ENCODE peak calls at places on chromosome 1, in ten cellular contexts. G is mammary epithelial cell, E is heart left ventricle, T is Peyer's patch, R is DND-41, D is IMR-90, U is lower lobe of right lung, H is hepatocyte, A is right lobe of liver, B is sigmoid colon. J is an unnamed sample.
A peak's percentile ranks its signal among the peaks of the same experiment; 100 is the strongest.

GRCh38 chr1:3121401-3122215 is 52.6 kb downstream of the PRDM16 start:
- DNase-seq in G (no peak), E (no peak), T (no peak), R (no peak), D (no peak), U (no peak), H (no peak), A (no peak), B (no peak), J (no peak)

GRCh38 chr1:22075718-22076117 is 23.2 kb downstream of the CDC42 start:
- DNase-seq in G (no peak), E (no peak), T (no peak), R (no peak), D (no peak), U (no peak), H (no peak), A (no peak), B (no peak), J (no peak)

GRCh38 chr1:212162635-212163034 is 122.6 kb upstream of the PPP2R5A start:
- DNase-seq in G (peak; percentile 73), E (peak; percentile 69), T (no peak), R (peak; percentile 69), D (peak; percentile 80), U (no peak), H (no peak), A (peak; percentile 65), B (peak; percentile 77), J (no peak)

GRCh38 chr1:231584117-231584516 is 42.5 kb upstream of the DISC1 start:
- DNase-seq in G (peak; percentile 71), E (no peak), T (no peak), R (no peak), D (peak; percentile 82), U (no peak), H (peak; percentile 57), A (no peak), B (no peak), J (no peak)

GRCh38 chr1:71881611-71882010 is 400.7 kb downstream of the NEGR1 start:
- DNase-seq in G (no peak), E (no peak), T (no peak), R (no peak), D (peak; percentile 44), U (no peak), H (no peak), A (no peak), B (no peak), J (no peak)

GRCh38 chr1:152941037-152941700 is 5.8 kb upstream of the SPRR5 start:
- DNase-seq in G (peak; percentile 90), E (no peak), T (no peak), R (no peak), D (no peak), U (no peak), H (no peak), A (no peak), B (no peak), J (no peak)

GRCh38 chr1:97500696-97501297 is 420.0 kb downstream of the DPYD start:
- DNase-seq in G (no peak), E (no peak), T (no peak), R (no peak), D (no peak), U (no peak), H (no peak), A (no peak), B (no peak), J (no peak)

GRCh38 chr1:217089239-217090014 is 366.2 kb upstream of the ESRRG start:
- DNase-seq in G (peak; percentile 43), E (peak; percentile 65), T (no peak), R (no peak), D (peak; percentile 61), U (no peak), H (peak; percentile 66), A (peak; percentile 49), B (no peak), J (peak; percentile 46)

DNA sequence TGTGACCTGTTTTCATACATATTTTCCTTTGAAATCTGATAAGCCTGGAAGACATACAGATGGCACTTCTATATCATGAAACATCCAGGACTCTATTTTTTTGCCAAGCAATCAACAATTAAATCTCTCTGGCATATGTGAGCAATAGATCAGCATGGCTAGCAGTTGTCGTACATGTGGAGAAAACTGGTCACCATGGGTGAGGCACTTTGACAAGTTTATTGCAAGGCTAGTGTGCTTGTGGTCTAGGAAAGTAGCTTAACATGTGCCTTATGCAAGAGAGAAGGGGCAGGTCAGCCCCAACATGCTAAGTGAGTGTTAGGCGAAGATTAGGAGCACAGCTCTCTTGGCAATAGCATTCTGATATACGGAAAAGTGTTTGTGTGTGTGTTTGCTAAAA is 14.3 kb downstream of the PRRX1 start:
- DNase-seq in G (no peak), E (no peak), T (no peak), R (no peak), D (peak; percentile 49), U (no peak), H (no peak), A (no peak), B (no peak), J (no peak)
- H3K4me3 ChIP-seq in G (no peak overlapping the region), E (no peak overlapping the region), T (no peak overlapping the region), R (no peak overlapping the region), D (no peak overlapping the region), U (no peak overlapping the region), H (no peak overlapping the region), A (no peak overlapping the region), B (no peak overlapping the region), J (no peak overlapping the region)

GRCh38 chr1:179881642-179882252 is 338 bp upstream of the TOR1AIP1 start:
- DNase-seq in G (no peak), E (no peak), T (peak; percentile 60), R (no peak), D (peak; percentile 92), U (no peak), H (peak; percentile 92), A (peak; percentile 87), B (peak; percentile 97), J (peak; percentile 83)

GRCh38 chr1:179882253-179883039 is at the start of gene TOR1AIP1:
- DNase-seq in G (peak; percentile 97), E (peak; percentile 99), T (peak; percentile 94), R (peak; percentile 98), D (peak; percentile 97), U (peak; percentile 98), H (peak; percentile 99), A (peak; percentile 96), B (peak; percentile 99), J (peak; percentile 94)

GRCh38 chr1:179883040-179883501 is 986 bp downstream of the TOR1AIP1 start:
- DNase-seq in G (no peak), E (no peak), T (peak; percentile 59), R (peak; percentile 63), D (no peak), U (no peak), H (no peak), A (no peak), B (no peak), J (no peak)

GRCh38 chr1:179877586-179878265 is at the start of gene TOR1AIP2:
- DNase-seq in G (peak; percentile 79), E (peak; percentile 93), T (peak; percentile 91), R (peak; percentile 87), D (peak; percentile 75), U (peak; percentile 95), H (peak; percentile 94), A (peak; percentile 94), B (peak; percentile 95), J (peak; percentile 92)

GRCh38 chr1:179879797-179880196 is 2.2 kb upstream of the TOR1AIP2 start:
- DNase-seq in G (no peak), E (no peak), T (no peak), R (no peak), D (no peak), U (no peak), H (no peak), A (no peak), B (no peak), J (no peak)
- H3K4me1 ChIP-seq in G (peaks cover 12% of the 10 kb centered on the region), E (peaks cover 51% of the 10 kb centered on the region), T (peaks cover 7% of the 10 kb centered on the region), R (peaks cover 58% of the 10 kb centered on the region), D (no peaks in the 10 kb centered on the region), U (peaks cover 35% of the 10 kb centered on the region), H (peaks cover 27% of the 10 kb centered on the region), A (peaks cover 19% of the 10 kb centered on the region), B (peaks cover 55% of the 10 kb centered on the region), J (peaks cover 40% of the 10 kb centered on the region)

GRCh38 chr1:160168016-160168415 is 16.6 kb downstream of the ATP1A4 start:
- DNase-seq in G (no peak), E (no peak), T (no peak), R (no peak), D (no peak), U (no peak), H (no peak), A (no peak), B (no peak), J (no peak)

GRCh38 chr1:160167056-160167455 is 15.7 kb downstream of the ATP1A4 start:
- DNase-seq in G (no peak), E (no peak), T (no peak), R (no peak), D (no peak), U (no peak), H (no peak), A (no peak), B (no peak), J (no peak)

GRCh38 chr1:160166459-160166858 is 15.1 kb downstream of the ATP1A4 start:
- DNase-seq in G (no peak), E (no peak), T (no peak), R (no peak), D (no peak), U (peak; percentile 63), H (no peak), A (no peak), B (no peak), J (no peak)

GRCh38 chr1:160168609-160169369 is 17.4 kb downstream of the ATP1A4 start:
- DNase-seq in G (no peak), E (no peak), T (no peak), R (no peak), D (no peak), U (no peak), H (no peak), A (no peak), B (no peak), J (no peak)

GRCh38 chr1:160167580-160167979 is 16.2 kb downstream of the ATP1A4 start:
- DNase-seq in G (no peak), E (no peak), T (no peak), R (no peak), D (peak; percentile 11), U (no peak), H (no peak), A (no peak), B (no peak), J (no peak)
- TF ChIP-seq CTCF in G (no peak), E (no peak), T (no peak), R (no peak), D (no peak), U (no peak), H (no peak), A (no peak), B (no peak), J (no peak)

GRCh38 chr1:233904979-233905415 is 521 bp downstream of the SLC35F3 start:
- DNase-seq in G (peak; percentile 59), E (no peak), T (no peak), R (no peak), D (no peak), U (no peak), H (peak; percentile 32), A (no peak), B (no peak), J (no peak)

GRCh38 chr1:233909195-233909594 is 4.7 kb downstream of the SLC35F3 start:
- DNase-seq in G (peak; percentile 92), E (no peak), T (no peak), R (no peak), D (no peak), U (no peak), H (no peak), A (no peak), B (no peak), J (no peak)

GRCh38 chr1:233908092-233908491 is 3.6 kb downstream of the SLC35F3 start:
- DNase-seq in G (no peak), E (no peak), T (no peak), R (no peak), D (no peak), U (no peak), H (no peak), A (no peak), B (no peak), J (no peak)

GRCh38 chr1:233907139-233907538 is 2.7 kb downstream of the SLC35F3 start:
- DNase-seq in G (peak; percentile 47), E (no peak), T (no peak), R (no peak), D (no peak), U (no peak), H (no peak), A (no peak), B (no peak), J (no peak)

GRCh38 chr1:233905416-233906051 is 1.1 kb downstream of the SLC35F3 start:
- DNase-seq in G (no peak), E (no peak), T (no peak), R (no peak), D (no peak), U (no peak), H (no peak), A (no peak), B (no peak), J (no peak)
- H3K4me3 ChIP-seq in G (peak overlapping the region; percentile 88), E (peak overlapping the region; percentile 22), T (no peak overlapping the region), R (no peak overlapping the region), D (no peak overlapping the region), U (peak overlapping the region; percentile 45), H (peak overlapping the region; percentile 51), A (no peak overlapping the region), B (no peak overlapping the region), J (no peak overlapping the region)

J was measured in mucosa of descending colon.